ENCODE peak calls at places on chromosomes 12 and 14, in nine cellular contexts. L, K, W, P, U, A, C, Q and M are unnamed samples.

GRCh38 chr14:89137514-89138163 is 279.4 kb downstream of the FOXN3 start:
- DNase-seq in L (peak; percentile 97), K (peak; percentile 88), W (peak; percentile 10), P (peak; percentile 73), U (no peak), A (no peak), C (no peak), Q (peak; percentile 64), M (peak; percentile 85)

GRCh38 chr12:87202189-87202588 is 827.0 kb downstream of the C12orf50 start:
- DNase-seq in L (no peak), K (no peak), W (no peak), P (no peak), U (no peak), A (no peak), C (no peak), Q (no peak), M (no peak)

GRCh38 chr12:25328082-25328712 is 77.5 kb upstream of the KRAS start:
- DNase-seq in L (peak; percentile 75), K (peak; percentile 75), W (no peak), P (no peak), U (no peak), A (no peak), C (no peak), Q (no peak), M (peak; percentile 60)

GRCh38 chr14:72883963-72884362 is 9.9 kb downstream of the DPF3 start:
- DNase-seq in L (no peak), K (peak; percentile 75), W (no peak), P (no peak), U (no peak), A (no peak), C (no peak), Q (no peak), M (no peak)

GRCh38 chr14:21965042-21965441 is 291.4 kb upstream of the OR4E1 start:
- DNase-seq in L (no peak), K (no peak), W (no peak), P (no peak), U (peak; percentile 48), A (peak; percentile 63), C (no peak), Q (no peak), M (no peak)

GRCh38 chr14:76336876-76337275 is 39.1 kb upstream of the ESRRB start:
- DNase-seq in L (no peak), K (no peak), W (no peak), P (no peak), U (no peak), A (no peak), C (no peak), Q (no peak), M (no peak)

GRCh38 chr12:121829250-121829918 is 25.6 kb downstream of the SETD1B start:
- DNase-seq in L (no peak), K (no peak), W (no peak), P (no peak), U (no peak), A (no peak), C (no peak), Q (no peak), M (no peak)

GRCh38 chr12:10214131-10214876 is 1.6 kb downstream of the GABARAPL1 start:
- DNase-seq in L (peak; percentile 54), K (peak; percentile 67), W (no peak), P (no peak), U (no peak), A (no peak), C (no peak), Q (no peak), M (peak; percentile 74)

GRCh38 chr12:127559349-127560040 is 707.5 kb upstream of the TMEM132C start:
- DNase-seq in L (peak; percentile 97), K (peak; percentile 83), W (peak; percentile 3), P (peak; percentile 81), U (peak; percentile 84), A (peak; percentile 58), C (peak; percentile 77), Q (no peak), M (peak; percentile 97)

GRCh38 chr12:98439471-98440164 is 75.8 kb upstream of the TMPO start:
- DNase-seq in L (peak; percentile 58), K (peak; percentile 86), W (no peak), P (no peak), U (no peak), A (no peak), C (no peak), Q (no peak), M (peak; percentile 72)

GRCh38 chr12:57461904-57462306 is 2.3 kb downstream of the GLI1 start:
- DNase-seq in L (peak; percentile 20), K (no peak), W (no peak), P (no peak), U (no peak), A (no peak), C (no peak), Q (no peak), M (no peak)

GRCh38 chr14:96176811-96177211 is 27.8 kb upstream of the BDKRB2 start:
- DNase-seq in L (peak; percentile 98), K (peak; percentile 89), W (no peak), P (no peak), U (no peak), A (no peak), C (no peak), Q (peak; percentile 82), M (no peak)

GRCh38 chr14:86838363-86838762 is 1154.6 kb downstream of the GALC start:
- DNase-seq in L (peak; percentile 8), K (no peak), W (no peak), P (no peak), U (no peak), A (peak; percentile 0), C (no peak), Q (no peak), M (peak; percentile 14)

GRCh38 chr12:105948331-105948730 is 190.4 kb downstream of the NUAK1 start:
- DNase-seq in L (no peak), K (peak; percentile 35), W (no peak), P (no peak), U (no peak), A (no peak), C (no peak), Q (no peak), M (no peak)

GRCh38 chr14:31596691-31597090 is 35.5 kb downstream of the NUBPL start:
- DNase-seq in L (no peak), K (no peak), W (no peak), P (no peak), U (no peak), A (no peak), C (no peak), Q (no peak), M (no peak)

GRCh38 chr12:123601602-123602489 is at the start of gene DDX55:
- DNase-seq in L (peak; percentile 79), K (peak; percentile 84), W (peak; percentile 86), P (peak; percentile 80), U (peak; percentile 83), A (peak; percentile 83), C (peak; percentile 71), Q (peak; percentile 94), M (peak; percentile 90)

GRCh38 chr12:93778306-93778705 is 101.1 kb downstream of the CRADD start:
- DNase-seq in L (peak; percentile 88), K (peak; percentile 95), W (no peak), P (no peak), U (no peak), A (no peak), C (no peak), Q (peak; percentile 64), M (peak; percentile 84)

GRCh38 chr12:6552140-6552551 is 3.7 kb downstream of the IFFO1 start:
- DNase-seq in L (no peak), K (no peak), W (peak; percentile 44), P (no peak), U (no peak), A (no peak), C (no peak), Q (peak; percentile 90), M (peak; percentile 51)

GRCh38 chr12:78799679-78800078 is 64.9 kb upstream of the SYT1 start:
- DNase-seq in L (no peak), K (no peak), W (no peak), P (no peak), U (no peak), A (no peak), C (no peak), Q (no peak), M (no peak)

GRCh38 chr12:130281157-130281799 is 56.4 kb upstream of the PIWIL1 start:
- DNase-seq in L (no peak), K (no peak), W (peak; percentile 41), P (no peak), U (peak; percentile 22), A (peak; percentile 4), C (peak; percentile 51), Q (peak; percentile 69), M (no peak)

GRCh38 chr14:99077076-99077843 is 194.7 kb downstream of the BCL11B start:
- DNase-seq in L (no peak), K (no peak), W (no peak), P (no peak), U (no peak), A (no peak), C (no peak), Q (no peak), M (no peak)

GRCh38 chr12:34605510-34605887 is 583.2 kb downstream of the ALG10 start:
- DNase-seq in L (no peak), K (no peak), W (no peak), P (no peak), U (no peak), A (no peak), C (no peak), Q (no peak), M (no peak)

GRCh38 chr12:26987634-26988424 is 26.4 kb downstream of the TM7SF3 start:
- DNase-seq in L (peak; percentile 46), K (peak; percentile 29), W (no peak), P (no peak), U (no peak), A (no peak), C (no peak), Q (no peak), M (peak; percentile 41)

GRCh38 chr14:104827173-104828055 is 26.5 kb downstream of the ZBTB42 start:
- DNase-seq in L (peak; percentile 26), K (peak; percentile 35), W (no peak), P (no peak), U (peak; percentile 41), A (peak; percentile 39), C (peak; percentile 68), Q (no peak), M (peak; percentile 77)

GRCh38 chr14:99612065-99612736 is 8.2 kb upstream of the CCDC85C start:
- DNase-seq in L (no peak), K (no peak), W (no peak), P (no peak), U (no peak), A (no peak), C (no peak), Q (no peak), M (no peak)

GRCh38 chr12:99386907-99387306 is 260.6 kb upstream of the GARIN6 start:
- DNase-seq in L (peak; percentile 51), K (peak; percentile 29), W (no peak), P (no peak), U (no peak), A (no peak), C (peak; percentile 54), Q (no peak), M (no peak)

GRCh38 chr12:111173391-111174282 is 195.3 kb downstream of the PHETA1 start:
- DNase-seq in L (no peak), K (no peak), W (no peak), P (no peak), U (no peak), A (no peak), C (no peak), Q (no peak), M (no peak)

GRCh38 chr14:26132061-26132460 is 465.8 kb downstream of the NOVA1 start:
- DNase-seq in L (peak; percentile 59), K (peak; percentile 80), W (no peak), P (no peak), U (no peak), A (no peak), C (no peak), Q (no peak), M (no peak)

GRCh38 chr14:74950795-74951442 is 4.5 kb downstream of the PGF start:
- DNase-seq in L (no peak), K (no peak), W (no peak), P (no peak), U (no peak), A (no peak), C (no peak), Q (no peak), M (peak; percentile 60)

GRCh38 chr14:29927596-29928341 is at the start of gene PRKD1:
- DNase-seq in L (peak; percentile 63), K (peak; percentile 79), W (peak; percentile 73), P (peak; percentile 35), U (no peak), A (no peak), C (no peak), Q (peak; percentile 74), M (peak; percentile 76)

GRCh38 chr12:87382959-87383591 is 646.1 kb downstream of the C12orf50 start:
- DNase-seq in L (no peak), K (no peak), W (no peak), P (no peak), U (no peak), A (no peak), C (no peak), Q (no peak), M (no peak)